ENCODE peak calls at places on chromosomes 6 and 20, in eight cellular contexts. F is uterus, N is right lobe of liver, W is IMR-90, Q is heart left ventricle, J is A549, L is HCT116, C is prostate gland. Y is an unnamed sample.

GRCh38 chr6:81689580-81689979 is 62.9 kb downstream of the TENT5A start:
- DNase-seq in C (no peak), L (no peak), F (no peak), N (no peak), W (no peak), Q (no peak), J (no peak), Y (no peak)

GRCh38 chr20:19802492-19803158 is 44.6 kb downstream of the RIN2 start:
- DNase-seq in F (no peak), W (peak), L (peak), J (peak), N (no peak), C (no peak), Q (no peak), Y (no peak)

GRCh38 chr20:34375977-34376430 is 12.9 kb downstream of the ITCH start:
- DNase-seq in N (no peak), L (no peak), F (no peak), C (no peak), J (no peak), W (no peak), Q (no peak), Y (no peak)

GRCh38 chr6:70180904-70181599 is 121.8 kb downstream of the COL9A1 start:
- DNase-seq in L (no peak), N (no peak), C (no peak), W (no peak), J (no peak), Q (no peak), F (no peak), Y (no peak)

GRCh38 chr20:33910529-33911327 is 83.0 kb upstream of the RALY start:
- DNase-seq in F (no peak), J (no peak), L (no peak), Q (no peak), N (no peak), W (no peak), C (no peak), Y (no peak)

GRCh38 chr6:24910850-24911712 is 24.7 kb downstream of the RIPOR2 start:
- DNase-seq in N (peak), F (peak), C (peak), L (no peak), Q (peak), J (no peak), W (peak), Y (peak)

GRCh38 chr20:56430471-56430870 is 18.4 kb downstream of the CASS4 start:
- DNase-seq in W (no peak), N (no peak), Q (no peak), C (no peak), J (no peak), L (no peak), F (no peak), Y (no peak)

GRCh38 chr6:127366281-127367022 is 23.0 kb upstream of the ECHDC1 start:
- DNase-seq in J (peak), C (no peak), L (peak), W (peak), F (no peak), N (no peak), Q (no peak), Y (no peak)

GRCh38 chr20:43545837-43546578 is 12.8 kb upstream of the SGK2 start:
- DNase-seq in F (no peak), N (no peak), J (no peak), Q (no peak), C (no peak), L (no peak), W (no peak), Y (no peak)

GRCh38 chr6:105593805-105594231 is 190.9 kb upstream of the PREP start:
- DNase-seq in W (peak), J (no peak), C (peak), L (no peak), N (no peak), Q (no peak), F (no peak), Y (no peak)

GRCh38 chr20:50758992-50759391 is 27.6 kb downstream of the PARD6B start:
- DNase-seq in Q (no peak), N (no peak), W (no peak), F (no peak), J (no peak), C (no peak), L (no peak), Y (no peak)

GRCh38 chr6:53335224-53335994 is 13.3 kb downstream of the ELOVL5 start:
- DNase-seq in C (no peak), J (no peak), L (no peak), N (no peak), W (no peak), F (no peak), Q (peak), Y (no peak)

GRCh38 chr6:158213925-158214674 is 46.0 kb downstream of the GTF2H5 start:
- DNase-seq in W (peak), L (peak), C (peak), N (peak), F (peak), J (peak), Q (peak), Y (no peak)

GRCh38 chr6:49326337-49326736 is 136.7 kb downstream of the MMUT start:
- DNase-seq in J (no peak), L (no peak), Q (no peak), C (no peak), W (peak), N (no peak), F (no peak), Y (no peak)

GRCh38 chr6:32852844-32853540 is 512 bp downstream of the TAP1 start:
- DNase-seq in Q (peak), L (no peak), F (peak), C (peak), J (peak), W (peak), N (peak), Y (no peak)

GRCh38 chr20:58621906-58622548 is 29.1 kb upstream of the STX16 start:
- DNase-seq in Q (no peak), J (no peak), C (no peak), W (no peak), F (no peak), L (peak), N (no peak), Y (no peak)

GRCh38 chr6:162409986-162410715 is 317.4 kb downstream of the PRKN start:
- DNase-seq in N (no peak), L (no peak), J (no peak), Q (no peak), F (no peak), W (no peak), C (no peak), Y (no peak)

GRCh38 chr6:135145509-135145865 is 35.6 kb upstream of the MYB start:
- DNase-seq in J (no peak), F (no peak), C (no peak), W (no peak), L (no peak), Q (no peak), N (no peak), Y (no peak)

GRCh38 chr20:36270744-36271638 is 34.7 kb downstream of the AAR2 start:
- DNase-seq in C (no peak), W (no peak), F (no peak), L (no peak), J (no peak), N (no peak), Q (no peak), Y (no peak)

GRCh38 chr6:113881473-113881980 is 24.4 kb downstream of the MARCKS start:
- DNase-seq in N (no peak), F (no peak), C (no peak), L (no peak), W (no peak), J (no peak), Q (no peak), Y (no peak)

GRCh38 chr6:14286144-14286543 is 168.6 kb downstream of the CD83 start:
- DNase-seq in Q (no peak), C (no peak), L (peak), F (no peak), J (peak), N (no peak), W (peak), Y (no peak)

GRCh38 chr6:156256161-156256560 is 521.0 kb upstream of the ARID1B start:
- DNase-seq in J (no peak), F (no peak), W (no peak), C (no peak), Q (no peak), N (no peak), L (no peak), Y (no peak)

GRCh38 chr20:48634641-48635040 is 193.2 kb downstream of the PREX1 start:
- DNase-seq in Q (no peak), L (no peak), C (no peak), F (no peak), J (no peak), N (peak), W (no peak), Y (no peak)

GRCh38 chr20:48959902-48960550 is 38.5 kb downstream of the ARFGEF2 start:
- DNase-seq in L (no peak), J (no peak), N (no peak), Q (no peak), C (no peak), F (no peak), W (peak), Y (no peak)

GRCh38 chr6:38796850-38797249 is 81.7 kb downstream of the DNAH8 start:
- DNase-seq in C (no peak), N (no peak), L (no peak), Q (no peak), F (no peak), W (no peak), J (no peak), Y (no peak)

GRCh38 chr6:110525001-110525400 is 48.6 kb upstream of the SLC22A16 start:
- DNase-seq in W (no peak), C (no peak), N (no peak), J (no peak), F (no peak), L (no peak), Q (no peak), Y (no peak)

GRCh38 chr20:63060057-63060991 is 53.6 kb upstream of the BHLHE23 start:
- DNase-seq in N (peak), L (no peak), J (no peak), W (peak), Q (no peak), F (no peak), C (no peak), Y (no peak)

GRCh38 chr20:58374906-58375760 is 13.9 kb upstream of the VAPB start:
- DNase-seq in Q (peak), C (no peak), J (no peak), F (no peak), L (no peak), N (no peak), W (peak), Y (no peak)

GRCh38 chr6:41626917-41627316 is 11.4 kb upstream of the MDFI start:
- DNase-seq in W (no peak), F (no peak), J (no peak), C (no peak), Q (no peak), L (no peak), N (no peak), Y (no peak)

GRCh38 chr6:38686270-38687042 is 16.5 kb downstream of the GLO1 start:
- DNase-seq in Q (no peak), W (peak), F (no peak), C (no peak), N (no peak), L (no peak), J (no peak), Y (no peak)

GRCh38 chr6:109296305-109296915 is 85.9 kb downstream of the CD164 start:
- DNase-seq in L (no peak), F (no peak), C (peak), J (no peak), N (no peak), W (no peak), Q (no peak), Y (no peak)

GRCh38 chr6:99252421-99252820 is 97.1 kb downstream of the FAXC start:
- DNase-seq in Q (no peak), N (no peak), C (no peak), L (no peak), J (no peak), W (no peak), F (no peak), Y (no peak)

GRCh38 chr20:54026300-54027064 is 43.9 kb downstream of the BCAS1 start:
- DNase-seq in Q (no peak), N (no peak), J (no peak), C (no peak), F (no peak), W (no peak), L (no peak), Y (no peak)

DNA sequence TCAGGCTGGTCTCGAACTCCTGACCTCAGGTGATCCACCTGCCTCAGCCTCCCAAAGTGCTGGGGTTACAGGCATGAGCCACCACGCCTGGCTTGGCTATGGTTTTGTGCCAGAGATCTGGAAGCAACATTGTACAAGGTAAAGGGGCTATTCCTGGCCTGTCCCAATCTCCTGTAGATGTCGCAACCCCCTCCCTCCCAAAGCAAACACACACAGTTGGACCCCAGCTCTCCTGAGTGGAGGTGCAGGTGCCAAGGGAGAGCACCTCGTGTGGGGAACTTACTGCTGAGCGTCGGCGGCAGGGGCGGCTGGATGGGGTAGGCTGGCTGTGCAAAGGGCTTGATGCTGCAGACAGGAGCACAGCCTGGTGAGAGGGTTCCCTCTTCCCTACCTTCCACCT is 8.8 kb downstream of the RPL10A start:
- DNase-seq in N (no peak), F (no peak), Q (no peak), L (no peak), W (no peak), C (no peak), J (no peak), Y (no peak)
- TF ChIP-seq POLR2A in N (no peak), F (no peak), Q (no peak), L (no peak), W (no peak), C (no peak), J (no peak), Y (no peak)

DNA sequence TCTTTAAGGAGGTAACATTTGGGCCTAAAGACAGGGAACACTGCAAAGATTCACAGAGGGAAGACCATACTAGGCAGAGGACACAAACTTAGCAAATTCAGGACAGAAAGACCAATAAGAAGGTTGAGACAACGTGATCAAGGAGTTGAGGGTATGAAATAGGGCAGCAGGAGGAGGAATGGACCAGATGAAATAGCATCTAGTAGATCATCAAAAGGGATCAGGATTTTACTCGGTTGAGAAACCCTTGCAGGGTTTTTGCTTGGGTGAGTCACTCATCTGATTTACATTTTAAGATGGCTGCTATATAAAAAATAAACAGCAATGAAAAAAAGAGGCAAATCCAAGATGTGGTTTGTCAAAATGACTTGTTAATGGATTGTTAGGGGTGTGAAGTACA is 4.7 kb downstream of the BCLAF1 start:
- DNase-seq in Q (no peak), L (no peak), J (no peak), N (no peak), C (no peak), F (no peak), W (peak), Y (no peak)
- TF ChIP-seq POLR2A in Q (no peak), L (no peak), J (no peak), N (no peak), C (no peak), F (no peak), W (no peak), Y (no peak)

GRCh38 chr6:26196846-26197683 is 109.8 kb downstream of the HFE start:
- DNase-seq in W (peak), Q (peak), N (peak), C (peak), F (peak), J (no peak), L (peak), Y (peak)

GRCh38 chr6:26199057-26199772 is 112.0 kb downstream of the HFE start:
- DNase-seq in N (peak), C (peak), J (no peak), F (peak), L (peak), W (peak), Q (peak), Y (peak)

GRCh38 chr6:26198626-26199056 is 111.4 kb downstream of the HFE start:
- DNase-seq in Q (no peak), L (peak), W (peak), C (no peak), F (no peak), J (no peak), N (no peak), Y (no peak)

GRCh38 chr6:26195924-26196845 is 109.0 kb downstream of the HFE start:
- DNase-seq in F (no peak), C (no peak), L (no peak), W (peak), J (no peak), N (no peak), Q (no peak), Y (peak)

DNA sequence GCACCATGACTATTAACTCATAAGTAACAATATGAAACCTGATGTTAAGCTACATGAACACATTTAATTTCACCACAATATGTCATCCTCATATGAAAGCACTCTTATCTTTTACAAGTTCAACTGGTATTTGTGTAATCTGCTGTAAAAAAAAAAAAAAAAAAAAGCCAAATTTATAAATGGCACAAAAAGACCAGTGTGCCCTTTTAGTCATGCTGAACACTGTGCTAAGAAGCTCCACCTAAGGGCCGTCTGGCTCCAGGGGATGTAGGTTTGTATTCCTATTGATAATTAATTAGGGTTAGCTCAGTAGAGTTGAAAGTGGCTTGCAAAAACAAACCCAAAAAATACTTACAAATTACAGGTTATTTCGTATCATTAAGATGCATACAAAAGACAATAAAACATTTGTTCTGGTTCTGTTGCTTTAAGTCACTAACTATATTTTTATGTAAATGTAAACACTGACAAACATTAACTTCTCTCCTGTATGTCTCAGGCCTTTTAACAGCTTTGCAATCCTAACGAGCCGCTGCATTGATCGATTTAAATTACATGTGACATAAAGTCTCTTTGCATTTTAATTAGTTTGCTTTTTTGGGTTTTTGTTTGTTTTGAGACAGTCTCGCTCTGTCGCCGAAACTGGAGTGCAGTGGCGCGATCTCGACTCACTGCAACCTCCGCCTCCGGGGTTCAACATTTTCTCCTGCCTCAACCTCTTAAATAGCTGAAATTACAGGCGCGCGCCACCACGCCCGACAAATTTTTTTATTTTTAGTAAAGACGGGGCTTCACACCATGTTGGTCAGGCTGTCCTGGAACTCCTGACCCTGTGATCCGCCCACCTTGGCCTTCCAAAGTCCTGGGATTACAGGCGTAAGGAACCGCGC is 110.8 kb downstream of the HFE start:
- DNase-seq in J (no peak), W (peak), C (peak), N (peak), L (peak), F (peak), Q (no peak), Y (no peak)
- TF ChIP-seq POLR2A in J (no peak), W (peak), C (no peak), N (no peak), L (peak), F (no peak), Q (no peak), Y (no peak)

GRCh38 chr20:61881416-61881815 is 184.3 kb downstream of the TAF4 start:
- DNase-seq in W (no peak), C (no peak), L (no peak), Q (no peak), N (no peak), F (no peak), J (no peak), Y (no peak)

GRCh38 chr20:61880706-61881105 is 185.0 kb downstream of the TAF4 start:
- DNase-seq in Q (no peak), C (no peak), N (no peak), W (no peak), J (no peak), L (no peak), F (no peak), Y (no peak)

GRCh38 chr20:61879303-61879620 is 186.4 kb downstream of the TAF4 start:
- DNase-seq in Q (no peak), L (no peak), F (no peak), C (no peak), W (no peak), J (no peak), N (no peak), Y (no peak)

GRCh38 chr20:61878478-61879302 is 187.0 kb downstream of the TAF4 start:
- DNase-seq in N (no peak), F (no peak), C (no peak), L (no peak), Q (no peak), J (no peak), W (no peak), Y (no peak)

GRCh38 chr20:61879694-61880093 is 186.0 kb downstream of the TAF4 start:
- DNase-seq in Q (no peak), L (no peak), J (no peak), C (no peak), N (no peak), W (no peak), F (no peak), Y (no peak)
- TF ChIP-seq POLR2A in Q (no peak), L (no peak), J (no peak), C (no peak), N (no peak), W (no peak), F (no peak), Y (no peak)

GRCh38 chr6:159979136-159979874 is 10.4 kb downstream of the IGF2R start:
- DNase-seq in J (no peak), F (no peak), L (no peak), N (no peak), C (no peak), Q (no peak), W (peak), Y (no peak)
- TF ChIP-seq POLR2A in J (no peak), F (no peak), L (no peak), N (no peak), C (no peak), Q (no peak), W (no peak), Y (no peak)